ENCODE peak calls at places on chromosomes 5 and 9, in six cellular contexts. H, P, E, G, S and F are unnamed samples.

GRCh38 chr5:59608745-59609144 is 284.8 kb downstream of the PDE4D start:
- DNase-seq in S (no peak), H (no peak), G (no peak), E (peak; percentile 62), P (no peak), F (no peak)

GRCh38 chr5:125326114-125326513 is 579.7 kb upstream of the ZNF608 start:
- DNase-seq in P (no peak), H (peak; percentile 88), E (peak; percentile 82), G (peak; percentile 15), S (no peak), F (no peak)

GRCh38 chr9:105973811-105974407 is 279.6 kb downstream of the TMEM38B start:
- DNase-seq in S (no peak), E (peak; percentile 5), P (peak; percentile 36), H (no peak), G (peak; percentile 45), F (peak; percentile 68)

GRCh38 chr5:149217802-149218153 is 53.9 kb upstream of the AFAP1L1 start:
- DNase-seq in H (no peak), S (no peak), G (no peak), E (no peak), P (no peak), F (no peak)

GRCh38 chr9:70479880-70480291 is 65.4 kb upstream of the KLF9 start:
- DNase-seq in P (no peak), S (peak; percentile 38), E (peak; percentile 80), G (peak; percentile 38), H (peak; percentile 79), F (peak; percentile 45)

GRCh38 chr9:134410078-134410834 is 84.0 kb downstream of the RXRA start:
- DNase-seq in P (no peak), S (no peak), H (no peak), G (peak; percentile 32), E (peak; percentile 47), F (no peak)

GRCh38 chr5:132353593-132353992 is 15.9 kb upstream of the SLC22A5 start:
- DNase-seq in P (no peak), S (no peak), H (no peak), E (no peak), G (no peak), F (no peak)

GRCh38 chr5:160159991-160160826 is 41.0 kb upstream of the PWWP2A start:
- DNase-seq in H (peak; percentile 19), S (peak; percentile 75), P (no peak), G (peak; percentile 83), E (no peak), F (peak; percentile 96)

GRCh38 chr5:121500262-121500792 is 351.4 kb upstream of the FTMT start:
- DNase-seq in G (no peak), S (no peak), H (no peak), P (no peak), E (no peak), F (peak; percentile 10)

GRCh38 chr9:114722363-114722695 is 40.3 kb upstream of the TEX48 start:
- DNase-seq in G (no peak), S (no peak), E (no peak), H (peak; percentile 31), P (no peak), F (no peak)

GRCh38 chr5:113256671-113257452 is 177.9 kb downstream of the TSSK1B start:
- DNase-seq in S (no peak), H (no peak), G (no peak), E (no peak), P (no peak), F (peak; percentile 71)

GRCh38 chr5:119814655-119815054 is 185.3 kb downstream of the FAM170A start:
- DNase-seq in P (no peak), S (no peak), E (no peak), H (no peak), G (no peak), F (no peak)

GRCh38 chr5:65263291-65263690 is 218.4 kb downstream of the ADAMTS6 start:
- DNase-seq in E (no peak), H (peak; percentile 20), P (no peak), S (no peak), G (no peak), F (no peak)

GRCh38 chr5:180082633-180083420 is 11.3 kb upstream of the RNF130 start:
- DNase-seq in G (no peak), P (peak; percentile 72), H (no peak), E (no peak), S (peak; percentile 88), F (peak; percentile 84)

GRCh38 chr5:180084638-180085561 is 13.3 kb upstream of the RNF130 start:
- DNase-seq in E (no peak), G (peak; percentile 87), S (no peak), P (no peak), H (no peak), F (peak; percentile 89)

GRCh38 chr5:180085837-180086236 is 14.3 kb upstream of the RNF130 start:
- DNase-seq in S (no peak), H (no peak), G (no peak), E (no peak), P (no peak), F (peak; percentile 71)

GRCh38 chr5:180081481-180081880 is 9.9 kb upstream of the RNF130 start:
- DNase-seq in P (no peak), G (no peak), H (no peak), E (no peak), S (no peak), F (no peak)

DNA sequence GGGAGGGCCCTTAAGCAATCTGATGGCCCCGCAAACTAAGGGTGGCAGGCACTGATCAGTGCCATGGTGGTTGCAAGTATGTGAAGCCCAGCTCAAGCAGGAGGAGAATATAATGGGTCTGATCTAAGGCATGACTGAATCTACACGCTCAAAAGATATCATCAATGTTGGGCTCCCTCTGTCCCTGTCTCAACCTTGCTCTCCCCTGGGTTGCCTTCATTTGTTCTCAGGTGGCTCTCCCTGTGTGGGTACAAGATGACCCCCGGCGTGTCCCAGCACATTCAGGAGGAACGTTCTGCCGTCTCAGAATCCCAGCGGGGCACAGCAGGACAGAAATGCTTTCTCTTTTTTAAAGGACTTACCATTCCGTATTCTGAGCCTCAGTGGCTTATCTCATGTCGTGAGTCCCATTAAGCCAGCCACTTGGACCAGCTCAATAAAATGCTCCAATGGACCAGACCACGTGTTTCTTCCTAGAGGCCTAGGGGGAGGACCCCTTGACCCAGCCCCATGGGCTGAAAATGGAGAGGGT is 12.0 kb upstream of the RNF130 start:
- DNase-seq in P (no peak), H (no peak), S (no peak), E (no peak), G (no peak), F (peak; percentile 62)
- H2AK5ac ChIP-seq in P (peak overlapping the region; percentile 76), H (no peak overlapping the region), S (peak overlapping the region; percentile 99), E (no peak overlapping the region), G (no peak overlapping the region), F (peak overlapping the region; percentile 69)

DNA sequence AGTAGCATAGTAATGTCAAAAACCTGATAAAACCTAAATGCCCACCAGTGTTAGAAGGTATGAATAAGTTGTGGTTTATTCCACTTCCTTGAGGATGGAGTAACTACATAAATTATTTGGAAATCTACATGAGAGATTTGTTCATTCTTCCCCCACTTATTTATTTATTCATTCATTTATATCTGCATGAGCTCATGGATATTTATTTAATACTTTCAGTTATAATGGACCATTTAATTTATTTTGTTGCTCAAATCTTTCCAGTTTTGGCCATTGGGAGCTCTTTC is 223.8 kb upstream of the S1PR3 start:
- DNase-seq in E (no peak), H (peak; percentile 52), P (no peak), S (no peak), G (no peak), F (no peak)
- H3K27ac ChIP-seq in E (no peak overlapping the region), H (no peak overlapping the region), P (no peak overlapping the region), S (no peak overlapping the region), G (no peak overlapping the region), F (no peak overlapping the region)

GRCh38 chr5:93587919-93588585 is 5.0 kb downstream of the NR2F1 start:
- DNase-seq in S (no peak), G (no peak), H (no peak), P (no peak), E (peak; percentile 46), F (no peak)

GRCh38 chr5:93589812-93590215 is 6.8 kb downstream of the NR2F1 start:
- DNase-seq in S (no peak), G (no peak), P (no peak), E (peak; percentile 40), H (no peak), F (no peak)

GRCh38 chr5:93590511-93590910 is 7.5 kb downstream of the NR2F1 start:
- DNase-seq in G (no peak), P (no peak), S (no peak), H (no peak), E (peak; percentile 5), F (no peak)

GRCh38 chr5:93588586-93589347 is 5.7 kb downstream of the NR2F1 start:
- DNase-seq in E (peak; percentile 46), P (no peak), G (no peak), S (no peak), H (peak; percentile 59), F (no peak)

DNA sequence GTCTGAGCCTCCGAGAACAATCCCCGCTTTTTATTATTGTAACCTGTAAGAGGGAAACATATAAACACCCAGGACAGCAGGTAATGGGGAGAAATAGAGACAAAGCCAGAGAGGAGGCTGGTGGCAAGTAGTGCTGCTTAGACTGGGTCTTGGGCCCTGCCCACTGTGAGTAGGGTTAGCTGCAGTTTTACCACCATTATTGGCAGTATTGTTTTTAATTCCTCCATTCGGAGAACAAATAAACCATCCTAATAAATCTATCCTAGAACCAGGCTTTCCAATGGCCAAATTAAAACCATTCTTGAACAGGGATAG is 6.3 kb downstream of the NR2F1 start:
- DNase-seq in S (no peak), E (peak; percentile 19), G (no peak), H (no peak), P (no peak), F (no peak)
- H3K4me3 ChIP-seq in S (no peak overlapping the region), E (no peak overlapping the region), G (no peak overlapping the region), H (peak overlapping the region; percentile 99), P (no peak overlapping the region), F (no peak overlapping the region)

DNA sequence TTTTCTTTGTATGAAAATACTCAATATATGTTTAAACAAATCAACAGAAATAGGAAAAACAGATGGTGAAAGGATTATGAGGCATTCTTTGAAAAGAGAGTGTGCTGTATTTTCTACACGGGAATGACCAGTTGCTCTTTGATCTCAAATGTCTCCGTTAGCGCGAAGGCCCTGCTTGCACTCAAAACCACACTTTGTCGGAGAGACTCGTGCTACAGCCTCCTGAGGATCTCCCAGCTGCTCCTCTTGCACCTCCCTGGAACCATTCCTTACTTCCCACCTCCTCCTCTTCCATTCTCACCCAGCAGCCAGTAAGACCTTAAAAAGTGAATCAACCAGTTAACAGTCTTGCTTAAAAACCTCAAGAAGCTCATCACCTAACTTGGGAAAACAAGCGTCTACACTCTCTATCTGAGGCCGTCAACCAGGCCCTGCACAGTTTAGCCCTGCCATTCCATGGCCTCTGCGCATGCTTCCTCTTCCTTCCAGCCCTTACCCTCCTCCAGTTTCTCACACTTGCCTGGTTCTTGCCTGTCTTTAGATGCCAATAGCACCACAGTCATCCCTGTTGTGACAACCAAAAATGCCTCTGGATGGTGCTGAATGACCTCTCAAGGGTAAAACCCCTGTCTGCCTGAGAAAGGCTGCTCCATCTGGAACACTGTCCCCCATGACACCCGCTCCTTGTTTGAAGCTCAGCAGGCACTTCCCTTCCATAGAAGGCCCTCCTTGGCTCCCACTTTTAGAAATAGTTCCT is 594.7 kb upstream of the WWC1 start:
- DNase-seq in H (no peak), S (no peak), E (no peak), P (no peak), G (no peak), F (peak; percentile 80)
- H2AK5ac ChIP-seq in H (peak overlapping the region; percentile 52), S (peak overlapping the region; percentile 69), E (peak overlapping the region; percentile 49), P (no peak overlapping the region), G (peak overlapping the region; percentile 49), F (peak overlapping the region; percentile 32)

DNA sequence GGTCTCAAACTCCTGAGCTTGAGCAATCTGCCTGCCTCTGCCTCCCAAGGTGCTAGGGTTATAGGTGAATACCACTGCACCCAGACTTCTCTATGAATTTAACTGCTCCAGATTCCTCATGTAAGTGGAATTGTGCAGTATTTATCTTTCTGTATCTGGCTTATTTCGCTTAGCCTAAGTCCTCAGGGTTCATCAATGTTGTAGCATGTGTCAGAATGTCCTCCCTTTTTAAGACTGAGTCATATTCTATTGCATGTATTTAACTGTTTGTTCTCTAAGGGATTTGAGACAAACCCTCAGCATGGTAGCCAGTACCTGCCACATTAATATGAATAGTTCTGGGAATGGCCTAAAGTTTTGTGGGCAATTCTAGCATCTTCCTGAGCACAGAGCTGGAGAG is 53.9 kb upstream of the TUT7 start:
- DNase-seq in P (no peak), H (peak; percentile 73), S (no peak), G (peak; percentile 53), E (peak; percentile 30), F (no peak)
- H3K27ac ChIP-seq in P (no peak overlapping the region), H (no peak overlapping the region), S (no peak overlapping the region), G (no peak overlapping the region), E (no peak overlapping the region), F (no peak overlapping the region)